ENCODE peak calls at places on chromosomes 7 and 10, in five cellular contexts. X is ascending aorta, Q is transverse colon, R is cardiac fibroblast, L is tibial nerve. B is an unnamed sample.

GRCh38 chr7:66894463-66895080 is 26.5 kb upstream of the TMEM248 start:
- DNase-seq in X (no peak), Q (no peak), L (no peak), R (peak; percentile 52), B (no peak)

GRCh38 chr10:118447478-118447877 is 105.4 kb upstream of the FAM204A start:
- DNase-seq in X (no peak), Q (peak; percentile 57), L (no peak), R (peak; percentile 14), B (no peak)

GRCh38 chr10:132585732-132586722 is 48.4 kb downstream of the INPP5A start:
- DNase-seq in L (no peak), X (peak; percentile 80), R (no peak), Q (no peak), B (no peak)

GRCh38 chr7:106611911-106612310 is 49.0 kb downstream of the CCDC71L start:
- DNase-seq in R (peak; percentile 28), Q (no peak), L (no peak), X (no peak), B (no peak)

GRCh38 chr10:118106426-118106825 is 59.7 kb upstream of the RAB11FIP2 start:
- DNase-seq in R (peak; percentile 47), L (no peak), X (no peak), Q (no peak), B (no peak)

GRCh38 chr7:44973610-44974401 is 5.0 kb downstream of the MYO1G start:
- DNase-seq in R (peak; percentile 43), L (no peak), X (no peak), Q (peak; percentile 68), B (no peak)

GRCh38 chr10:117362313-117362712 is 12.9 kb downstream of the PDZD8 start:
- DNase-seq in Q (no peak), X (no peak), R (peak; percentile 31), L (no peak), B (no peak)

GRCh38 chr10:8088504-8088903 is 34.0 kb downstream of the GATA3 start:
- DNase-seq in Q (no peak), X (no peak), R (no peak), L (no peak), B (no peak)

GRCh38 chr10:130424418-130424817 is 288.2 kb downstream of the GLRX3 start:
- DNase-seq in R (no peak), L (no peak), X (no peak), Q (no peak), B (no peak)

GRCh38 chr7:107622429-107622828 is 38.2 kb upstream of the SLC26A4 start:
- DNase-seq in R (peak; percentile 85), L (no peak), X (no peak), Q (no peak), B (no peak)

GRCh38 chr7:10022957-10023356 is 950.7 kb upstream of the PHF14 start:
- DNase-seq in R (no peak), L (no peak), X (no peak), Q (no peak), B (no peak)

GRCh38 chr7:12490105-12490688 is 80.3 kb upstream of the SCIN start:
- DNase-seq in X (no peak), Q (no peak), L (no peak), R (peak; percentile 52), B (no peak)

GRCh38 chr7:70694909-70695803 is 436.8 kb upstream of the GALNT17 start:
- DNase-seq in Q (peak; percentile 25), R (peak; percentile 36), X (no peak), L (no peak), B (no peak)

GRCh38 chr7:70694357-70694908 is 437.5 kb upstream of the GALNT17 start:
- DNase-seq in R (peak; percentile 35), L (no peak), X (no peak), Q (peak; percentile 48), B (no peak)

GRCh38 chr7:70693690-70694356 is 438.1 kb upstream of the GALNT17 start:
- DNase-seq in X (peak; percentile 88), R (peak; percentile 45), L (peak; percentile 49), Q (peak; percentile 85), B (no peak)

GRCh38 chr7:70695804-70696104 is 436.2 kb upstream of the GALNT17 start:
- DNase-seq in Q (no peak), R (no peak), X (no peak), L (no peak), B (no peak)

DNA sequence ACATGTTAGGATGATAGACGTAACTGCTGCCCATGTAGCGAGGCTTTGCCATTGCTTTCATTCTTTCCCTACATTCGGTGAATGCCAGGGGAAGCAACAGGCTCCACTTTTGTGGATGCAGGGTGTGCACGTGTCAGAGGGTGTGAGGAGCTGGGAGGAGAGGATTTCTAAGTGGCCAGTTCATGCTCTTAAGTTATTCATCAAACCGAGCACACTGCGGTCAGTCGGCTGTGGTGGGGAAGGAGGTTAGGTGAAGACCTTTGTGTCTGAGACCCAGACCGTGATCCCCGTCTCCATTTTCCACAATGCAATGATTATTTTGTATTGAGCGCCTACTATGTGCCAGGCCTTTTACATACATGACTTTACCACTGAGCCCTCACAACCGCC is 438.6 kb upstream of the GALNT17 start:
- DNase-seq in X (peak; percentile 64), Q (no peak), R (peak; percentile 31), L (no peak), B (no peak)
- H3K4me3 ChIP-seq in X (peak overlapping the region; percentile 92), Q (peak overlapping the region; percentile 77), R (peak overlapping the region; percentile 36), L (peak overlapping the region; percentile 17), B (peak overlapping the region; percentile 99)

GRCh38 chr7:133871757-133872156 is 255.4 kb upstream of the LRGUK start:
- DNase-seq in R (no peak), Q (no peak), X (no peak), L (no peak), B (no peak)

GRCh38 chr7:133873631-133874030 is 253.5 kb upstream of the LRGUK start:
- DNase-seq in R (no peak), X (no peak), L (no peak), Q (no peak), B (no peak)

GRCh38 chr7:133869556-133869955 is 257.6 kb upstream of the LRGUK start:
- DNase-seq in X (no peak), R (no peak), Q (no peak), L (no peak), B (no peak)

GRCh38 chr7:133873187-133873586 is 254.0 kb upstream of the LRGUK start:
- DNase-seq in R (no peak), L (no peak), Q (no peak), X (no peak), B (no peak)
- TF ChIP-seq CTCF in R (no peak), L (no peak), Q (no peak), X (no peak), B (no peak)

DNA sequence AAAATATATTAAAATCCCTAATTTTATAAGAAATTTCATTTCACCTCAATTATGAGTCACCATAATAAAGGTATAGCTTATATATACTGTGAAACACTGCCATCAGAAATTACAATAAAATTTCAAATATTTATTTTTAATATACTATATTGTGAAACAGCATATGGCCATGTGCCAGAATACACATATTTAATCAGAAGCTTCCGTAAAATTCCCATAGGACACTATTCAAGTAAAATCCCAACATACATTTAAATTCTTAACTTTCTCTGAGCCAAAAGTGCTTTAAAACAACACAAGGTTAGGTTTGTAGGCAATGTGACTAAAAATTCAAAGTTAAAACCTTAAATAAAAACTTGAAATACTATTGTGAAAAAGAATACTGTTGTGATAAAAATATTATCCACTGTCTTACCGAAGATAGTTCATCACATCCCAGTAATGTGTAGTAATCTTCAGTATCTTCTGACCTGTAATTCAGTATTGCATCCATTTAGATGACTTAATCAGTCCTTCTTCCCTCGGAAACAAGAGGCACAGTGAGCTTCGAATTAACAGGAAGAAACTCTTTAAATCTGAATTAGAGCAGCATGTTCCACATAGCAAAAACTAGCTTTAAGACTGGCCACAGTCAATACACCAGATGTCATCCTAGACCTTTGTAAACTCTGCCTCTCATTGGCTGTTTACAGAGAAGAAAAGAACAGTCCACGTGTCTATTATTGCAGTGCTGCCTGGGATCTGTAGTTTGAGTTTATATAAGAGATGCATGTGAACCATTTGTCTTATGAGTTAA is at the start of gene DNAJC12:
- DNase-seq in R (peak; percentile 86), Q (no peak), L (no peak), X (no peak), B (no peak)
- H3K4me3 ChIP-seq in R (peak within 1 kb of the TSS; percentile 19), Q (peak within 1 kb of the TSS; percentile 6), L (no peak within 1 kb of the TSS), X (peak within 1 kb of the TSS; percentile 35), B (peak within 1 kb of the TSS; percentile 55)

DNA sequence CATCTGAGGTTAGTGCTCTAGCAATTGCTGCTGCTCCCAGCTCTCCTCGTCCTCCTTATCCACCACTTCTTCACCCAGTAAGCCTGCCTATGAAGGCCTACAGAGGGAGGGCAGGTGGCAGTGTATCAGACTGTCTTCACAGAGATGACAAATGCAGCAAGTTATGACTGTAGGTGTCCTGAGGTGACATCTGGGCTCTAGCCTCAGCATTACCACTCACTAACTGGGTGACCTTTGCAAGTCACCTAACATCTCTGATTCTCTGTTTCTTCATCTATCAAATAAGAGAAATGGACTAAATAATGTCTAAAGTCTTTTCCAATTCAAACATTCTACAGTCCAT is 151.6 kb downstream of the NOC3L start:
- DNase-seq in L (no peak), X (no peak), Q (no peak), R (no peak), B (no peak)
- TF ChIP-seq CTCF in L (no peak), X (no peak), Q (no peak), R (no peak), B (no peak)

DNA sequence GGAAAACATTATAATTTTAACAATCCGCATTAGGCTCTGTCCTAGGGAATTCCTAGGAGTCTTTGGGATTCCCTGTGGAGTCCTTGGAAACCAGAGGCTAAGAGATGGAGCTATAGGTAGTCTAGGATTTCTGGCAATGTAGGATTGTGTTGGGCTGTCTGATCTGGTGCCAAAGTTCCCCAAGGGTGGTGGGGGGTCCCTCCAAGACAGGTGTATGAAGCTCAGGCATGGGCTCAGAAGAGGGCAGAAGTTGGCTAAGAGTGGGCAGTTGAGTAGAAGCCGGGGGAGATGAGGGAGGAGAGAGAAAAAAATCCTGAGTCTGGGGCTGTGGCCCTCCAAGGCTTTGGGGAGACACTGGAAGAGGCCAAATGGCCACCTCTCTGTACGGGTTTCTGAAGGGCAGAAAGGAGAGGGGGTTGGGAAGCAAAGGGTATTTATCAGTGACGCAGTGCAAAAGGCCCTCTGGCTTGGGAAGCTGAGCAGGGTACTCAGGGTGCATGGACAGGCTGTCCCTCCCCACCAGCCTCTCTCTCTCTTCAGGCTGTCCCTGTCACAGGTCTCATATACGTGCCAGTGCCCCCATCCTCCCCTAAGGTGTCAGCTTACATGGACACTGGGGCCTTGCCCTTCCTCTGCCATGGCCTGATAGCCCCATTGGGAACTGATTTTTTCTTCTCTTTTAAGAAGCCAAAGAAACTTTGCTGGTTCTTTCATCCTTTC is 923 bp downstream of the HOXA6 start:
- DNase-seq in X (peak; percentile 61), R (no peak), L (no peak), Q (peak; percentile 14), B (no peak)
- H3K4me3 ChIP-seq in X (peak overlapping the region; percentile 68), R (no peak overlapping the region), L (peak overlapping the region; percentile 19), Q (peak overlapping the region; percentile 71), B (peak overlapping the region; percentile 71)

DNA sequence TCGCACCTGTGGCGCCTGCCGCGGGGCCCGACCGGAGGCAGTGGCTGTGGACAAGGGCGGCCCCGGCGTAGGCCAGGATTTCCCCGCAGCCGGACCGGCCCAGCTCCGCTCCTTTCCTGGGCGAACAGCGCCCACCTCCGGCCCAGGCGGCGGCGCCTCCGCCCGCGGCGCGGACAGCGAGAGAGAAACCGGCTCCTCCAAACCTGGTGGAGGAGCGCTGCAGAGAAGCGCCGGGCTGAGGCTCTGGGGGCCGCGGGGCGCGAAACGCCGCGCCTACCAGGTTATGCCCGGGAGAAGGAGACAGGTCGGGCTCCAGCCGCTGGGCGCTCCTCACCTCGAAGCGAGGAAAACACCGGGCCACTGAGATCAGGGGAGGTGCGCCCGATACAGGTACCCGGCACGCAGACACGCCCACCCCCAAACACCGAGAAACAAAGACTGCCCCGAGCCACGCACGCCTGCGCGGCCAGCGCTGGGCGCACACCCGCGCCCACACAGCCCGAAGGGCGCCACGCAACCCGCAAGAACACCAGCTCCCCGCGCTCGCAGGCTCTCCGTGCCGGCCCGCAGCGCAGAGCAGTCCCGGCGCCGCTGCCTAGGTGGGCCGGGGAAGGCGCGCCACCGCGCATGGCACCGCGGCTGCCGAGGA is 3.3 kb downstream of the GRID1 start:
- DNase-seq in X (no peak), R (no peak), L (no peak), Q (no peak), B (no peak)
- TF ChIP-seq CTCF in X (no peak), R (no peak), L (peak; percentile 49), Q (no peak), B (peak; percentile 18)